ENCODE peak calls at places on chromosomes 5 and 9, in four cellular contexts. C, K, U and I are unnamed samples.
A peak's percentile ranks its signal among the peaks of the same experiment; 100 is the strongest.

GRCh38 chr9:19698960-19699359 is 89.9 kb downstream of the SLC24A2 start:
- DNase-seq in K (no peak), C (no peak), U (peak; percentile 41), I (no peak)

GRCh38 chr5:218457-219289 is 553 bp downstream of the SDHA start:
- DNase-seq in C (peak; percentile 19), K (peak; percentile 57), U (no peak), I (peak; percentile 71)

GRCh38 chr9:112582863-112583262 is 96.2 kb downstream of the KIAA1958 start:
- DNase-seq in C (no peak), K (no peak), U (no peak), I (no peak)

GRCh38 chr5:82376309-82376708 is 98.2 kb upstream of the RPS23 start:
- DNase-seq in U (no peak), C (no peak), K (no peak), I (no peak)

GRCh38 chr5:124744170-124744911 is 2.1 kb downstream of the ZNF608 start:
- DNase-seq in U (no peak), C (peak; percentile 27), K (peak; percentile 52), I (no peak)

GRCh38 chr9:93645149-93645889 is 68.9 kb downstream of the PHF2 start:
- DNase-seq in U (no peak), C (no peak), K (no peak), I (no peak)

GRCh38 chr5:10456583-10457562 is 15.2 kb downstream of the ROPN1L start:
- DNase-seq in C (peak; percentile 82), U (no peak), K (peak; percentile 66), I (no peak)

GRCh38 chr9:8346291-8346690 is 546.7 kb upstream of the DMAC1 start:
- DNase-seq in U (no peak), K (no peak), C (peak; percentile 2), I (no peak)

GRCh38 chr5:110054240-110054639 is 364.5 kb downstream of the MAN2A1 start:
- DNase-seq in U (no peak), C (peak; percentile 21), K (peak; percentile 72), I (no peak)

GRCh38 chr5:157286761-157287211 is 20.9 kb downstream of the CYFIP2 start:
- DNase-seq in C (no peak), U (no peak), K (no peak), I (peak; percentile 28)

GRCh38 chr9:132892383-132892782 is 13.7 kb downstream of the SPACA9 start:
- DNase-seq in C (no peak), K (no peak), U (no peak), I (no peak)

GRCh38 chr5:94397508-94397907 is 220.9 kb downstream of the KIAA0825 start:
- DNase-seq in K (no peak), C (no peak), U (no peak), I (no peak)

GRCh38 chr5:65199988-65200668 is 281.6 kb downstream of the ADAMTS6 start:
- DNase-seq in C (peak; percentile 83), U (no peak), K (no peak), I (no peak)

GRCh38 chr5:34410411-34411139 is 245.6 kb upstream of the RAI14 start:
- DNase-seq in C (no peak), K (no peak), U (peak; percentile 50), I (peak; percentile 97)

GRCh38 chr9:124261787-124262595 is 4.2 kb downstream of the NEK6 start:
- DNase-seq in U (no peak), K (peak; percentile 45), C (no peak), I (no peak)

GRCh38 chr9:131410051-131410491 is 16.2 kb downstream of the PRRC2B start:
- DNase-seq in U (no peak), K (no peak), C (peak; percentile 55), I (no peak)

GRCh38 chr9:133998915-133999580 is 6.9 kb upstream of the VAV2 start:
- DNase-seq in C (peak; percentile 66), U (no peak), K (no peak), I (no peak)

GRCh38 chr9:132644251-132644650 is 25.5 kb downstream of the DDX31 start:
- DNase-seq in K (no peak), U (no peak), C (no peak), I (no peak)

GRCh38 chr5:166926098-166926497 is 1365.3 kb upstream of the WWC1 start:
- DNase-seq in U (no peak), K (no peak), C (no peak), I (no peak)

GRCh38 chr5:139177809-139178581 is 20.2 kb downstream of the SIL1 start:
- DNase-seq in U (no peak), K (peak; percentile 29), C (peak; percentile 18), I (no peak)

GRCh38 chr9:28001096-28001495 is 427.8 kb upstream of the C9orf72 start:
- DNase-seq in C (no peak), K (no peak), U (peak; percentile 35), I (no peak)

GRCh38 chr5:80600943-80601693 is 31.0 kb upstream of the ANKRD34B start:
- DNase-seq in U (no peak), K (no peak), C (no peak), I (no peak)

GRCh38 chr9:127112683-127113539 is 9.5 kb downstream of the ANGPTL2 start:
- DNase-seq in U (no peak), K (no peak), C (no peak), I (no peak)

GRCh38 chr9:95101326-95101725 is 216.2 kb downstream of the FANCC start:
- DNase-seq in K (no peak), U (no peak), C (no peak), I (peak; percentile 70)

GRCh38 chr5:140235776-140236558 is 61.0 kb downstream of the CYSTM1 start:
- DNase-seq in K (no peak), C (no peak), U (no peak), I (peak; percentile 21)

GRCh38 chr9:92949266-92949982 is 2.1 kb downstream of the FGD3 start:
- DNase-seq in K (no peak), U (no peak), C (no peak), I (no peak)

GRCh38 chr5:74132485-74132884 is 506.5 kb downstream of the ARHGEF28 start:
- DNase-seq in C (no peak), U (no peak), K (no peak), I (no peak)
- H3K18ac ChIP-seq in C (no peak overlapping the region), U (no peak overlapping the region), K (no peak overlapping the region), I (no peak overlapping the region)

GRCh38 chr5:23221838-23222237 is 285.6 kb upstream of the PRDM9 start:
- DNase-seq in K (no peak), C (no peak), U (no peak), I (no peak)
- H3K18ac ChIP-seq in K (no peak overlapping the region), C (no peak overlapping the region), U (no peak overlapping the region), I (no peak overlapping the region)

DNA sequence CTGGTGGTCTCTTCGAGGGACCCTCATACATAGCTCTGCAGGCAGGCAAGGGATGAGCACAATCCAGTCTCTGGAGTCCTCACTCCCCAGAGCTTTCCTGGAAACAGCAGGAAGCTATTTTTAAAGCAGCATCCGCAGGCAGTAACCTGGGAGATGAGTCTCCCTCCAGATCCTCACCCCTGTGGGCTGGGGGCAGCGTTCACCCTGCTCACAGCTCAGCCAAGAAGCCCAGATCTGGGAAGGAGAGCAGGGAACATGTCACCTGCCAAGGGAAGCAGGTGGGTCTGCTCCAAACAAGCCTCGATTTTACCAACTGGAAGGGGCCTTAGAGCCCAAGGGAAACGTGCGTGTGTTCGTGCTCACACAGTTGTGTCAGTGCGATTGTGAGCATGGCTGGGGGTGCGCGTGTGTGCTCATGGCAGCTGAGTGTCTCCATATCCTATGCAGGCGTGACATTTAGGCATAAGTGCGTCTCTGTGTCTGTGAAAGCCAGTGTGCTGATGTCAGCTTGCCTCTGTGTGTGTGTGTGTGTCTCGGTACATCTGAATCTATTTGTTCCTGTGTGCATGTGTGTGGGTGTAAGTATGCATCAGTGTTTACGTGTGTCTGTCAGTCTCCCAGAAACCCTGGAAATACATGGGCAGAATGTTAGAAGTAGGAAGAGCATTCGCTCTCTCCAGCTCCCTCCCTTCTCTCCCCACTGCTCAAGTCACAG is 40.6 kb upstream of the CPLX2 start:
- DNase-seq in K (no peak), C (no peak), U (no peak), I (no peak)
- H3K18ac ChIP-seq in K (no peak overlapping the region), C (no peak overlapping the region), U (no peak overlapping the region), I (no peak overlapping the region)

DNA sequence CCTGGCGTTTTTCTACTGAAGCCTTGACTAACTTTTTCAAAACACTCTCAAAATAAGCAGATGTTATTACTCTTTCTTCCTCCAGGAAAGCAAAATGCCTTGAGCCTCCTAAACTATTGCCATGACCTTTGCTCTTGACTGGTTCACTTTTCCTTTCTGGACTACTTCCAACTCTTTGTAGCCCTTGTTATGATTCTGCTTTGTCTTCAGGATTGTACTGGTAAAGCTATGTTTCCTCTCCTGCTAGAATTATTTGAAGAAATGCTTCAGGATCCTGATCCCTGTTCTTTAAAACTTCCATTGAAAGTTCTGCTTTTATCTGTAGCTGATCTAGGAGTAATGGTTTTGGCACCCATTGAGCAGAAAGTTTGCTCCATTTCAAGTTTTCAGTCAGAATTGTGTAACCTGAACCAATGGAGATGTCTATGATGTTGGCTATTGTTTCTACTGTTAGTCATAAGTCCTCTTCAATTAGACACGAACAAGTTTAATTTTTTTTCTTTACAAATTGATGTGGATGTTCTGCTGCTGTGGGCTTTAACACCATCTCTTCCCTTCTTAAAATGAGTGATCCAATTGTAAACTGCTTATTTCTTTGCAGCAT is 1356.4 kb downstream of the EFNA5 start:
- DNase-seq in U (no peak), C (peak; percentile 17), K (no peak), I (no peak)
- H3K18ac ChIP-seq in U (no peak overlapping the region), C (no peak overlapping the region), K (no peak overlapping the region), I (no peak overlapping the region)

DNA sequence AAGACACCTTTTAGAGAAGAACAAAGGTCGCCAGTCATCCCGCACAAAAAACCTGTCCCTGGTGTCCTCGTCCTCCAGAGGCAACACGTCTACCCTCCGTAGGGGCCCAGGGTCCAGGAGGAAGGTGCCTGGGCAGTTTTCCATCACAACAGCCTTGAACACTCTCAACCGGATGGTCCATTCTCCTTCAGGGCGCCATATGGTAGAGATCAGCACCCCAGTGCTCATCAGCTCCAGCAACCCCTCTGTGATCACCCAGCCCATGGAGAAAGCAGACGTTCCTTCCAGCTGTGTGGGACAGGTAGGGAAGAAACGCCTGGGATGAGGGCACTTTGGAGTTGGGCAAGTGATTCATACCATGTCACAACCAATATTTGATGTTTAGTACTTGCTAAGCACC is 77.4 kb downstream of the SH3RF2 start:
- DNase-seq in U (no peak), K (no peak), C (no peak), I (no peak)
- H3K18ac ChIP-seq in U (no peak overlapping the region), K (peak overlapping the region; percentile 18), C (no peak overlapping the region), I (no peak overlapping the region)

GRCh38 chr5:154940772-154941620 is at the start of gene MRPL22:
- DNase-seq in C (peak; percentile 93), U (peak; percentile 93), K (peak; percentile 95), I (peak; percentile 89)
- H3K18ac ChIP-seq in C (peak within 1 kb of the TSS; percentile 66), U (peak within 1 kb of the TSS; percentile 79), K (peak within 1 kb of the TSS; percentile 65), I (no peak within 1 kb of the TSS)

DNA sequence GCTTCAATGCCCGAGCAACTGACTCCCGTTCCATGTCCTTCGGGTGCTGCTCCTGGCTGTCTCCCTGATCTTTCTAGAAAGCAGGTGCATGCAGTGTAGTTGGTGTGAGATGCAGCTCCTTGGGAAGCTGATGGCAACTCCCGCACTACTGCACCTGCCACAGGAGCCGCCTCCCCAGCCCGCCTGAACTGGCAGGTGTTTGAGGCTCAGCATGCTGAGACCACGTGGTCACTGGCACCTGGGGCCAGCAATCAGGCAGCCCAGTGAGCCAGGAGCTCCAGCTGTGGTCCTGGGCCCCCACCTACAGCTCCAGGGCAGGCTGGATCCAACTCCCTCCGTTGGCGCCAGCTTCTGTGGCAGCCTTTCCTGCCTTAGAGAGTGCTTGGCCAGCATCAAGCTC is 111.5 kb downstream of the ICE1 start:
- DNase-seq in K (no peak), U (no peak), C (no peak), I (no peak)
- H3K18ac ChIP-seq in K (no peak overlapping the region), U (no peak overlapping the region), C (no peak overlapping the region), I (no peak overlapping the region)

DNA sequence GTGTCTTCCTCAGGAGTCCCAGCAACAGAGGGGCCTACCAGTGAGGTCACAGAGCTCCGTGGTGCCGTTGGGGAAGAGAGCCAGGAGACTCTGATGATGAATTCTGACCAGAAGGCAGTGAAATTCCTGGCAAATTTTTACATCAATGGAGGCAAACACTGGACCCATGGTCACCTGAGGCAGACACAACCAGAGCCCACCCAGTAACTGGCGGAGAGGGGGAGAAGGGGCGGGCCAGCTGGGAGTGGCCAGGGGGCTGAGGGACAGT is at the start of gene STPG3:
- DNase-seq in C (no peak), U (no peak), K (no peak), I (no peak)
- H3K18ac ChIP-seq in C (no peak within 1 kb of the TSS), U (no peak within 1 kb of the TSS), K (no peak within 1 kb of the TSS), I (no peak within 1 kb of the TSS)